ENCODE peak calls at places on chromosomes 4 and X, in seven cellular contexts. K, C, Z, P, E, T and U are unnamed samples.

GRCh38 chr4:186728631-186729271 is 5.1 kb upstream of the FAT1 start:
- DNase-seq in K (peak; percentile 54), C (no peak), Z (no peak), P (no peak), E (peak; percentile 94), T (no peak), U (peak; percentile 97)

GRCh38 chr4:182807346-182807745 is 109.8 kb downstream of the DCTD start:
- DNase-seq in T (no peak), Z (no peak), E (no peak), P (no peak), K (no peak), C (no peak), U (no peak)

GRCh38 chrX:48574270-48575266 is at the start of gene RBM3:
- DNase-seq in P (peak; percentile 95), C (peak; percentile 89), T (peak; percentile 94), Z (peak; percentile 91), K (peak; percentile 92), E (peak; percentile 88), U (peak; percentile 82)

GRCh38 chr4:151887151-151887815 is 126.5 kb upstream of the GATB start:
- DNase-seq in C (no peak), Z (no peak), K (no peak), P (peak; percentile 16), T (peak; percentile 49), E (peak; percentile 55), U (peak; percentile 25)

GRCh38 chr4:128796934-128797333 is 12.6 kb upstream of the JADE1 start:
- DNase-seq in Z (no peak), K (no peak), P (no peak), E (peak; percentile 54), T (no peak), C (no peak), U (peak; percentile 87)

GRCh38 chr4:8580321-8581093 is at the start of gene GPR78:
- DNase-seq in E (peak; percentile 29), K (peak; percentile 96), P (peak; percentile 44), T (peak; percentile 65), Z (peak; percentile 64), C (no peak), U (peak; percentile 9)

GRCh38 chrX:48794993-48795501 is 6.8 kb upstream of the HDAC6 start:
- DNase-seq in K (peak; percentile 41), C (no peak), T (no peak), E (peak; percentile 21), Z (no peak), P (peak; percentile 56), U (peak; percentile 52)

GRCh38 chr4:168739851-168740250 is 243.0 kb downstream of the PALLD start:
- DNase-seq in E (no peak), K (no peak), Z (no peak), C (no peak), T (no peak), P (no peak), U (no peak)

GRCh38 chrX:133921764-133922389 is 63.5 kb downstream of the GPC3 start:
- DNase-seq in Z (peak; percentile 79), T (peak; percentile 30), P (peak; percentile 13), K (peak; percentile 88), C (peak; percentile 18), E (peak; percentile 28), U (peak; percentile 18)

GRCh38 chrX:150158554-150159332 is 204.4 kb upstream of the MAMLD1 start:
- DNase-seq in E (no peak), T (no peak), C (no peak), K (no peak), P (no peak), Z (no peak), U (no peak)

GRCh38 chrX:131821945-131822622 is 201.0 kb upstream of the STK26 start:
- DNase-seq in T (no peak), P (no peak), Z (peak; percentile 84), C (peak; percentile 82), K (no peak), E (peak; percentile 69), U (no peak)

GRCh38 chrX:75303795-75304194 is 29.9 kb downstream of the UPRT start:
- DNase-seq in P (peak; percentile 14), K (no peak), Z (no peak), E (no peak), C (no peak), T (no peak), U (no peak)

GRCh38 chrX:41802958-41803357 is 79.0 kb downstream of the GPR82 start:
- DNase-seq in T (no peak), C (no peak), K (peak; percentile 75), E (no peak), Z (peak; percentile 7), P (no peak), U (no peak)

GRCh38 chr4:10608501-10609219 is 75.9 kb downstream of the CLNK start:
- DNase-seq in P (no peak), Z (no peak), C (no peak), E (no peak), T (no peak), K (no peak), U (no peak)

GRCh38 chrX:74925210-74926088 is at the start of gene NEXMIF:
- DNase-seq in Z (peak; percentile 53), C (peak; percentile 22), K (no peak), E (no peak), P (peak; percentile 1), T (peak; percentile 49), U (peak; percentile 1)

GRCh38 chr4:56844817-56845580 is 23.5 kb upstream of the SPINK2 start:
- DNase-seq in P (no peak), E (no peak), Z (no peak), C (no peak), T (peak; percentile 32), K (peak; percentile 72), U (no peak)

DNA sequence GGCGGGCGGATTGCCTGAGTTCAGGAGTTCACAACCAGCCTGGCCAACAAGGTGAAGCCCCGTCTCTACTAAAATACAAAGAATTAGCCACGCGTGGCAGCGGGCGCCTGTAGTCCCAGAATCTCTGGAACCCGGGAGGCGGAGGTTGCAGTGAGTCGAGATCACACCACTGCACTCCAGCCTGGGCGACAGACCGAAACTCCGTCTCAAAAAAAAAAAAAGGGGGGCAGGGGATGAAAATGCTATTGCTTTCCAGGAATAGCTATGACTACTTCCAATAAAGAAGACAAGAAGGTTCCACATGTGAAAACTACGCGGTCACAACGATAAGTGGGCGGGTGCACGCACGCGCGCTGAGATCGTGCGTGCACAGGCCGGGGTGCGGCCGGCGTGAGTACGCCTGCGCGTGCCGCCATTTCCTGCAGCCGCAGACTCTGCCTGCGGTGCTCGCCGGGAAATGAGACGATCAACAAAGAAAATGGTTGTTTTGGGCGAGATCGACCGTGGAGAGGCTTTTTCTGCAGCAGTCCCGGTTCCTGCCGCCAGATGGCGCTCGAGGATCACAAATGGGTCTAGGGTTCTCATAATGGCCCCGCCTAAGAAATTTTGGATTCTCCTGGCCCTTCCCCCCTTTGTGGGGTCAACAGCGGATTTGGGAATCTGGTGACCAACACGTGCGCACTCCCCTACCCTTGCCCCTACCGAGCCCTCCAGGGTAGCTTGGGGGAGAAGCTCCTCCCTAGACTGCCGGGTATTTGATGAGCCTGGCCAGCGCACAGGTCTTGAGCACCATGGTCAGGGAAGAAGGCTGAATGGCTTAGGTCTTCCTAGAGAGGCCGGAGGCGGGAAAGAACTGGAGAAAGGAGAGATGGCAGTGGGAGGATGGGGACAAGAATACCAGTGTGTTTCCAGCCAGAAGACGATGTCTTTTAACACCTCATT is 35.1 kb downstream of the PNMA5 start:
- DNase-seq in T (peak; percentile 89), P (peak; percentile 88), K (peak; percentile 88), C (peak; percentile 94), E (peak; percentile 73), Z (peak; percentile 91), U (peak; percentile 59)
- H3K4me3 ChIP-seq in T (no peak overlapping the region), P (peak overlapping the region; percentile 33), K (no peak overlapping the region), C (peak overlapping the region; percentile 29), E (no peak overlapping the region), Z (no peak overlapping the region), U (no peak overlapping the region)

DNA sequence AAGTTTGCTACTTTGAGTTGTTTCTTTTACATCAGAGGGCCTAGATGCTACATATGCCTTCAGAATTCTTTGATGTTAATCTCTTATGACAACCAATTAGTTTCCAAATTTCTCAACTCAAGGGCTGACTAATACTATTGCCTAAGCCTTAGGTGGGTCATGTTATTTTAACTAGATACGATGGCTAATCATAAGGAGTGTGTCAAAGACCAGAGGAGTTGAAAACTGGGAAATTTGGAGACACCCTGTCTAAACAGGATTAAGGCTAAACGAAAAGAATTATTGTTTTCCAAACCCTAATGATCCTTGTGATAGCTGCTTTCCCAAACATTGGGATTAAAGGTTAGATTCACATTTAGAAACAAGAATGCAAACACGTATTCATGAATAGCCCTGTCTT is 228.5 kb downstream of the PCDH7 start:
- DNase-seq in T (peak; percentile 14), Z (no peak), E (peak; percentile 91), K (no peak), C (no peak), P (peak; percentile 78), U (peak; percentile 97)
- H3K4me3 ChIP-seq in T (no peak overlapping the region), Z (no peak overlapping the region), E (no peak overlapping the region), K (no peak overlapping the region), C (no peak overlapping the region), P (no peak overlapping the region), U (no peak overlapping the region)

GRCh38 chr4:39464886-39465501 is 6.1 kb downstream of the LIAS start:
- DNase-seq in K (no peak), P (peak; percentile 86), C (no peak), T (peak; percentile 76), E (peak; percentile 65), Z (no peak), U (peak; percentile 58)
- H3K4me3 ChIP-seq in K (no peak overlapping the region), P (no peak overlapping the region), C (no peak overlapping the region), T (no peak overlapping the region), E (no peak overlapping the region), Z (no peak overlapping the region), U (no peak overlapping the region)

DNA sequence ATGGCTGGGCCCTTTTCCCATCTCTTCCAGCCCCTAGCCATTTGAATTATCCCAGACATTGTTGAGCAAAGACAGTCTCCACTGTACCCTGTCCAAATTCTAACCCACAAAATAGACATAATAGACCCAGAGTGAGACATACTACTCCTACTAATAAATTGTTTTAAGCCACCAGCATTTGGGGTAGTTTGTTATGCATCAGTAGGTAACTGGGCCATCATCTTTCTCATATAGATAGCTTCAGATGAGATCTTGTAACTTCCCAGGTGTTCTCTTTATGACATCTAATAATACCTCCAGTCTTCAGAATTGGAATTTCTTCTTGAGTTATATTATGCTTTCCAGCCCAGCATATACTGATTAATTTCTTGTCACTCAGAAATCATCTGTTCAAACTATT is 117.2 kb upstream of the OTUD4 start:
- DNase-seq in K (no peak), Z (no peak), C (no peak), T (no peak), P (no peak), E (no peak), U (no peak)
- H3K4me3 ChIP-seq in K (no peak overlapping the region), Z (no peak overlapping the region), C (no peak overlapping the region), T (no peak overlapping the region), P (no peak overlapping the region), E (no peak overlapping the region), U (no peak overlapping the region)

GRCh38 chr4:92182006-92182735 is 121.6 kb upstream of the GRID2 start:
- DNase-seq in Z (peak; percentile 4), P (no peak), C (no peak), E (no peak), T (no peak), K (no peak), U (no peak)
- H3K4me3 ChIP-seq in Z (no peak overlapping the region), P (no peak overlapping the region), C (no peak overlapping the region), E (no peak overlapping the region), T (no peak overlapping the region), K (no peak overlapping the region), U (no peak overlapping the region)